ENCODE peak calls at places on chromosomes 12 and 14, in four cellular contexts. U is adrenal gland, J is A549, B is tibial nerve. E is an unnamed sample.

GRCh38 chr12:131091976-131092691 is 138.4 kb downstream of the ADGRD1 start:
- DNase-seq in U (no peak), J (no peak), B (no peak), E (no peak)

GRCh38 chr12:57837779-57838562 is 8.6 kb downstream of the CTDSP2 start:
- DNase-seq in U (peak), J (no peak), B (no peak), E (no peak)

GRCh38 chr12:100474617-100475016 is 951 bp downstream of the NR1H4 start:
- DNase-seq in U (no peak), J (no peak), B (no peak), E (no peak)

GRCh38 chr14:24556756-24557155 is 19.3 kb downstream of the CTSG start:
- DNase-seq in U (no peak), J (no peak), B (no peak), E (no peak)

GRCh38 chr12:131499160-131499863 is 211.6 kb upstream of the SFSWAP start:
- DNase-seq in U (no peak), J (no peak), B (peak), E (no peak)

GRCh38 chr12:41663487-41664258 is 475.6 kb downstream of the PDZRN4 start:
- DNase-seq in U (no peak), J (peak), B (no peak), E (no peak)

GRCh38 chr12:120100630-120101029 is 15.9 kb downstream of the RAB35 start:
- DNase-seq in U (peak), J (no peak), B (peak), E (peak)

GRCh38 chr12:54439521-54440255 is 20.6 kb upstream of the ITGA5 start:
- DNase-seq in U (no peak), J (peak), B (no peak), E (no peak)

GRCh38 chr12:105225505-105225904 is 10.5 kb downstream of the APPL2 start:
- DNase-seq in U (no peak), J (no peak), B (no peak), E (no peak)

GRCh38 chr12:24519759-24520158 is 429.1 kb downstream of the BCAT1 start:
- DNase-seq in U (no peak), J (no peak), B (no peak), E (no peak)

GRCh38 chr12:65279387-65280112 is 1.1 kb downstream of the MSRB3 start:
- DNase-seq in U (no peak), J (no peak), B (no peak), E (no peak)

GRCh38 chr12:120118710-120119097 is 2.2 kb upstream of the RAB35 start:
- DNase-seq in U (no peak), J (no peak), B (no peak), E (no peak)

GRCh38 chr12:97308576-97309198 is 153.9 kb upstream of the RMST start:
- DNase-seq in U (no peak), J (peak), B (peak), E (no peak)

GRCh38 chr12:6336859-6337744 is 4.8 kb downstream of the TNFRSF1A start:
- DNase-seq in U (peak), J (no peak), B (no peak), E (peak)

GRCh38 chr12:132904718-132905328 is 17.4 kb upstream of the CHFR start:
- DNase-seq in U (peak), J (no peak), B (peak), E (peak)

GRCh38 chr12:120496353-120497340 is 734 bp downstream of the DYNLL1 start:
- DNase-seq in U (peak), J (peak), B (peak), E (peak)

GRCh38 chr14:73289729-73290128 is 52.4 kb downstream of the PAPLN start:
- DNase-seq in U (no peak), J (no peak), B (no peak), E (no peak)

GRCh38 chr12:117189725-117190209 is 503 bp downstream of the FBXO21 start:
- DNase-seq in U (peak), J (peak), B (peak), E (peak)

GRCh38 chr14:69684461-69685183 is 73.2 kb downstream of the SUSD6 start:
- DNase-seq in U (peak), J (no peak), B (no peak), E (peak)

GRCh38 chr12:19419086-19419485 is 20.2 kb upstream of the AEBP2 start:
- DNase-seq in U (no peak), J (no peak), B (no peak), E (no peak)

GRCh38 chr14:69153848-69154208 is 909 bp upstream of the DCAF5 start:
- DNase-seq in U (peak), J (no peak), B (peak), E (peak)

GRCh38 chr12:57604454-57605307 is at the start of gene DTX3:
- DNase-seq in U (peak), J (peak), B (peak), E (peak)

GRCh38 chr12:113891737-113892520 is 74.2 kb downstream of the RBM19 start:
- DNase-seq in U (no peak), J (no peak), B (no peak), E (no peak)

GRCh38 chr14:105060751-105061427 is 4.3 kb downstream of the GPR132 start:
- DNase-seq in U (peak), J (no peak), B (no peak), E (no peak)

GRCh38 chr14:105064001-105064400 is 1.2 kb downstream of the GPR132 start:
- DNase-seq in U (no peak), J (no peak), B (no peak), E (no peak)

GRCh38 chr14:105061428-105062047 is 3.7 kb downstream of the GPR132 start:
- DNase-seq in U (peak), J (no peak), B (no peak), E (no peak)

GRCh38 chr14:105063041-105063440 is 2.2 kb downstream of the GPR132 start:
- DNase-seq in U (no peak), J (no peak), B (no peak), E (no peak)

DNA sequence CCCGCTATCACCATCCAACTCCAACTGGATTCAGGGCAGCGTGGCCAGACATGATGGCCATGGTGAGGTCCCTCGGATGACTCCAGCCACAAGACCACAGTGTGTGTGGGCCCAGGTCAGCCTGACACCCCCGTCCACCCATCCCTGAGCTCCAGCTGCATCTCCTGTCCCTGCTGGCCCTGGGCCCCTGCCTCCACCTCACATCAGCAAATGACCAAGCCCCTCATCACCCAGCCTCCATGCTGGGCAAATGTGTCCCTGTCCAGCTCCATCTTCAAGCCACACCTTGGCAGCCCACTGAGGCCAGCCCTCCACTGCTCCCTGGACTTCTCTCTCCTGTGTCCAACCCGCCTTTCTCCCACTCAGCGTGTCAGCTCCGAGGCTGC is 3.2 kb downstream of the GPR132 start:
- DNase-seq in U (no peak), J (no peak), B (no peak), E (no peak)
- H3K4me3 ChIP-seq in U (no peak), J (no peak), B (no peak), E (no peak)

GRCh38 chr14:54660712-54661111 is 93.8 kb downstream of the SAMD4A start:
- DNase-seq in U (no peak), J (no peak), B (no peak), E (no peak)
- TF ChIP-seq CTCF in U (no peak), J (no peak), B (no peak), E (no peak)

GRCh38 chr14:74400919-74401503 is 25.0 kb downstream of the SYNDIG1L start:
- DNase-seq in U (no peak), J (no peak), B (no peak), E (no peak)

GRCh38 chr14:74400328-74400727 is 25.7 kb downstream of the SYNDIG1L start:
- DNase-seq in U (no peak), J (peak), B (no peak), E (no peak)

GRCh38 chr14:74403619-74404417 is 22.2 kb downstream of the SYNDIG1L start:
- DNase-seq in U (no peak), J (no peak), B (no peak), E (no peak)

GRCh38 chr14:74402264-74403251 is 23.5 kb downstream of the SYNDIG1L start:
- DNase-seq in U (no peak), J (no peak), B (no peak), E (no peak)

GRCh38 chr14:74401504-74402241 is 24.3 kb downstream of the SYNDIG1L start:
- DNase-seq in U (peak), J (no peak), B (peak), E (peak)
- TF ChIP-seq POLR2A in U (no peak), J (no peak), B (no peak), E (no peak)

DNA sequence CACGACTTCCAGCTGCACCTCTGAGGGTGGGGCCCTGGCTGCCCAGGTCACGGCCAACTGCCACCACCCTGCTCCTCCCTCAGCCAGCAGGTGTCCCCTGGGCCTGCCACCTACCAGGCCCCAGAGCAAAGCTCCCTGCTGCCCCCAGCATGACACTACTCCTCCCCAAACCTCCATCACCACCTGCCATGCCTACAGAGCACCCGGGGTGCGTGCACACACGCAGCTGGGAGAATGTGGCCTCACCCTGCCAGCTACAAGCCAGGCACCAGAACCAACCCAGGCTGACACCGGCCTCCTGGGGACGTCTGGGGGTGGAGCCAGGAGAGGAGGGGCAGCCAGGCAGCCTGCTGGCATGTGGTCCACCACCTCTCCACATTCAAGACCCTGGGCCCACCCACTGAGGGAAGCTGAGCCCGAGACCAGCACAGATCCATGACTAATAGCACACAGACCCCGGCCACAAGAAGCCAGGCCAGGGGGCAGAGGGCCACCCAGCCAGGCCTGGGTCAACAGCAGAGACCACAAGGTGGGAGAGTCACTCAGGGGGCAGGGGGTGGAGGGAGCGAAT is 3.4 kb downstream of the JAG2 start:
- DNase-seq in U (no peak), J (no peak), B (no peak), E (no peak)
- H3K4me3 ChIP-seq in U (no peak), J (no peak), B (no peak), E (no peak)

DNA sequence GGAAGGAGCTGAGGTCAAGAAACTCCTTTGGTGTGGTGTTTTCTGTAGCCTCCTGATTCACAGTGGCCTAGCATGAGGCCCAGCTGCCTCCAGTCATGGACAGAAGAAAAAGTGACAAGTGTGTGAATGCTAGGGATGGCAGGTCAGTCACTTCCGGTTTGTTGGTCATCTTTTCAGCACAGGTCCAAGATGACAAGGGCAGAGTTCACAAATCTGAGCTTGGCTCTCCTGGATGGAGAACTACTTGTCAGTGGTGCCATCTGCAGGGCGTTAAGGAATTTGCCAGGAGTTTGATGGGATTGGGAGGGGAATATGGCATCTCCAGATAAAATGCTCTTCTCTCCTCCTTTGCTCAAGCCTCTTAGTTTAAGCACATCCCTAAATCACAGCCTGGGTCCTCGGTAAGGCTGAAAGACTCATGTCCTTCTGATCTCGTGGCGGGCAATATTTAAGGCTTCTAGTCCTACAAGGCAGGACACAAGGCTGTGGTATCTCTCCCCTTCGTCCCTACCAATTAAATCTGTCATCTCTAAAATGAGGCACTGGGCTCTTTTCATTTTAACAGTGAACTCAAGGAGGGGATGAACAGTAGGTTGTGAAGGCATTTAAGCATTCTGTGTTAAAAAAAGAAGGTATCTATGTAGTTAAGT is 10.0 kb downstream of the TUBA1B start:
- DNase-seq in U (peak), J (peak), B (peak), E (peak)
- TF ChIP-seq CTCF in U (peak), J (peak), B (peak), E (peak)

GRCh38 chr14:33081259-33081658 is 142.6 kb downstream of the NPAS3 start:
- DNase-seq in U (no peak), J (no peak), B (no peak), E (no peak)
- TF ChIP-seq POLR2A in U (no peak), J (no peak), B (no peak), E (no peak)

E was measured in body of pancreas.